ENCODE peak calls at places on chromosomes 1 and 21, in six cellular contexts. I is AG09309, N is epithelial cell of esophagus, S is heart right ventricle, P is GM12864, U is uterus. E is an unnamed sample.

GRCh38 chr1:240178366-240178765 is 86.7 kb downstream of the FMN2 start:
- DNase-seq in I (no peak), N (no peak), S (no peak), P (no peak), U (no peak), E (no peak)

GRCh38 chr21:23223882-23224281 is 2225.7 kb downstream of the NCAM2 start:
- DNase-seq in I (no peak), N (no peak), S (no peak), P (no peak), U (no peak), E (no peak)

GRCh38 chr1:18249691-18250090 is 142.1 kb downstream of the IGSF21 start:
- DNase-seq in I (no peak), N (no peak), S (no peak), P (no peak), U (no peak), E (no peak)

GRCh38 chr21:42547001-42547905 is 33.6 kb downstream of the SLC37A1 start:
- DNase-seq in I (no peak), N (no peak), S (no peak), P (no peak), U (no peak), E (no peak)

GRCh38 chr1:40824591-40825429 is 37.4 kb downstream of the CITED4 start:
- DNase-seq in I (no peak), N (peak; percentile 26), S (no peak), P (no peak), U (no peak), E (no peak)

GRCh38 chr1:245875581-245876263 is 631.4 kb downstream of the SMYD3 start:
- DNase-seq in I (no peak), N (no peak), S (no peak), P (no peak), U (no peak), E (no peak)

GRCh38 chr1:6419397-6419802 is 319 bp downstream of the HES2 start:
- DNase-seq in I (no peak), N (no peak), S (no peak), P (no peak), U (no peak), E (no peak)

GRCh38 chr1:180155202-180155682 is 573 bp downstream of the QSOX1 start:
- DNase-seq in I (no peak), N (no peak), S (peak; percentile 37), P (no peak), U (peak; percentile 39), E (no peak)

GRCh38 chr1:7690496-7691182 is 80.5 kb upstream of the VAMP3 start:
- DNase-seq in I (no peak), N (no peak), S (no peak), P (no peak), U (no peak), E (no peak)

DNA sequence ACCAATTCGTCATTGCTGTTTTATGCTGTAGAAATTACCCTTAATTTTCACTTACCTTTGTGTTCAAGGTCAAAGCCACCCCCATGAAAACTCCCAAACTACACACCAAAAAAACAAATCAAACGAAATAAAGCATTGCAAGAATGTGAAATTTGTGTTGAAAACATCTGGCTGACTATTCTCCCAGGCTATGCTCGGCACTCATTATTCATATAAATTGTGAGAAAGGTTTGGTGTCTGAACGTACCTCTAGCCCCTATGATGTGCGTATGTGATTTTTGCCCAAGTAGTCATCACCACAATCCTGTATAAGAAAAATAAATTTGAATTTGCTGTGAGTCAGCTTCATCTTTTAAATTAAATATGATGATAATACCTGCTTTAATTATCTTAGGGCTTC is 34.9 kb downstream of the ADAMTS1 start:
- DNase-seq in I (no peak), N (no peak), S (no peak), P (no peak), U (no peak), E (no peak)
- H3K4me3 ChIP-seq in I (no peak overlapping the region), N (no peak overlapping the region), S (no peak overlapping the region), P (no peak overlapping the region), U (no peak overlapping the region), E (no peak overlapping the region)

DNA sequence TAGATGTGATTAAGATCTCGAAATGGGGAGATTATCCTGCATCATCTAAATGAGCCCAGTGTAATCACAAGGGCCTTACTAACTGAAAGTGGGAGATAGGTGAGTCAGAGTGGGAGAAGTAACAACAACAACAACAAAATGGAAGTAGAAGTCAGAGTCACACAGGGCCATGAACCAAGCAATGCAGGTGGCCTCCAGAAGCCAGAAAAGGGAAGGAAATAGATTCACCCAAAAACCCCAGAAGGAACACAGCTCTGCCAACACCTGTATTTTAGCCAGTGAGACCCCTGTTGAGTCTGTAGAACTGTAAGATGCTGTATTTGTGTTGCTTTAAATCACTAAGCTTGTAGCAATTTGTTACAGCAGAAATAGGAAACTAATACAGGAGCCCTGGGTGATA is 4.1 kb downstream of the TAGLN2 start:
- DNase-seq in I (no peak), N (peak; percentile 26), S (no peak), P (no peak), U (no peak), E (no peak)
- H3K4me3 ChIP-seq in I (no peak overlapping the region), N (no peak overlapping the region), S (peak overlapping the region; percentile 95), P (peak overlapping the region; percentile 96), U (no peak overlapping the region), E (no peak overlapping the region)

GRCh38 chr1:229556551-229556950 is 2.0 kb downstream of the ABCB10 start:
- DNase-seq in I (no peak), N (no peak), S (no peak), P (no peak), U (no peak), E (no peak)
- H3K4me3 ChIP-seq in I (no peak overlapping the region), N (peak overlapping the region; percentile 5), S (no peak overlapping the region), P (peak overlapping the region; percentile 69), U (no peak overlapping the region), E (no peak overlapping the region)

GRCh38 chr1:206633708-206634121 is 1.6 kb upstream of the DYRK3 start:
- DNase-seq in I (peak; percentile 84), N (peak; percentile 97), S (no peak), P (no peak), U (peak; percentile 83), E (no peak)

GRCh38 chr1:206637605-206638004 is 2.3 kb downstream of the DYRK3 start:
- DNase-seq in I (no peak), N (no peak), S (no peak), P (no peak), U (no peak), E (no peak)

GRCh38 chr1:206634365-206635079 is 814 bp upstream of the DYRK3 start:
- DNase-seq in I (peak; percentile 61), N (peak; percentile 89), S (peak; percentile 95), P (no peak), U (peak; percentile 98), E (peak; percentile 63)

GRCh38 chr1:206635080-206635982 is at the start of gene DYRK3:
- DNase-seq in I (peak; percentile 76), N (peak; percentile 96), S (peak; percentile 97), P (peak; percentile 70), U (peak; percentile 95), E (peak; percentile 28)

GRCh38 chr1:206635983-206636354 is 633 bp downstream of the DYRK3 start:
- DNase-seq in I (no peak), N (no peak), S (no peak), P (no peak), U (no peak), E (no peak)
- H3K4me3 ChIP-seq in I (peak overlapping the region; percentile 65), N (peak overlapping the region; percentile 70), S (peak overlapping the region; percentile 98), P (peak overlapping the region; percentile 87), U (peak overlapping the region; percentile 64), E (peak overlapping the region; percentile 84)

GRCh38 chr1:177969825-177970371 is at the start of gene SEC16B:
- DNase-seq in I (no peak), N (peak; percentile 26), S (no peak), P (no peak), U (no peak), E (no peak)
- H3K4me3 ChIP-seq in I (no peak within 1 kb of the TSS), N (no peak within 1 kb of the TSS), S (no peak within 1 kb of the TSS), P (no peak within 1 kb of the TSS), U (no peak within 1 kb of the TSS), E (no peak within 1 kb of the TSS)

DNA sequence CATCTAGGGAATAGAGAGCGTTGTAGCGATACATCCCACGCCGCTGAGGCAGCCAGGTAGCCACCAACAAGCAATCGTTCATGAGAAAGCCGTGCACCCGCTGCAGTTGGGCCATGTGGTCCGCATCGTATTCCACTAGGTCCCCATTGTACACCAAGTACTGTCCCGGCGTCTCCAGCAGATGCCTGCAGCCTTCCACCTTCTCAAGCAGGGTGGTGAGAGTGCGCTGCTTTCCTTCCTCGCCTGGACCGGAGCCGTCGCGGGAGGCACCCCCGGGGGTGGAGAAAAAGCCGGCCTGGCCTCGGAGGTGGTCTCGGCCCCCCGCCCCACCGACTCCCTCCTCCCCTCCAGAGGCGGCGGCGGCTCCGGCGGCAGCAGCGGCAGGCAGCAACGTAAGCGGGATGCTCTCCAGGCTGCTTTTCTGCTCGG is 595 bp downstream of the EXOC8 start:
- DNase-seq in I (no peak), N (peak; percentile 16), S (peak; percentile 35), P (no peak), U (no peak), E (no peak)
- H3K4me3 ChIP-seq in I (peak overlapping the region; percentile 91), N (peak overlapping the region; percentile 99), S (peak overlapping the region; percentile 79), P (peak overlapping the region; percentile 95), U (peak overlapping the region; percentile 82), E (peak overlapping the region; percentile 98)

GRCh38 chr1:64539808-64540207 is 69.9 kb downstream of the CACHD1 start:
- DNase-seq in I (no peak), N (peak; percentile 55), S (peak; percentile 58), P (no peak), U (peak; percentile 81), E (no peak)
- H3K4me3 ChIP-seq in I (peak overlapping the region; percentile 39), N (no peak overlapping the region), S (peak overlapping the region; percentile 45), P (no peak overlapping the region), U (peak overlapping the region; percentile 23), E (no peak overlapping the region)